ENCODE peak calls at places on chromosomes 11 and 22, in five cellular contexts. Z is brain microvascular endothelial cell; R is right atrium auricular region; D is heart left ventricle; N is naive thymus-derived CD4-positive, alpha-beta T cell. G is an unnamed sample.

GRCh38 chr22:17272511-17272991 is 53.3 kb upstream of the ADA2 start:
- DNase-seq in Z (no peak), R (no peak), D (no peak), N (no peak), G (no peak)

GRCh38 chr11:8828055-8828454 is 82.9 kb upstream of the AKIP1 start:
- DNase-seq in Z (no peak), R (no peak), D (no peak), N (no peak), G (no peak)

GRCh38 chr22:48104786-48105185 is 1342.3 kb downstream of the TBC1D22A start:
- DNase-seq in Z (no peak), R (peak), D (no peak), N (no peak), G (no peak)

GRCh38 chr11:57425565-57426438 is 1.1 kb downstream of the SLC43A3 start:
- DNase-seq in Z (no peak), R (peak), D (peak), N (no peak), G (no peak)

GRCh38 chr22:49530671-49531532 is 296.8 kb downstream of the BRD1 start:
- DNase-seq in Z (no peak), R (no peak), D (peak), N (no peak), G (no peak)

GRCh38 chr11:35893796-35894475 is 49.9 kb upstream of the LDLRAD3 start:
- DNase-seq in Z (no peak), R (no peak), D (no peak), N (no peak), G (no peak)

GRCh38 chr11:43632171-43632570 is 48.4 kb upstream of the HSD17B12 start:
- DNase-seq in Z (no peak), R (no peak), D (no peak), N (no peak), G (no peak)

GRCh38 chr22:43118024-43118849 is 7.7 kb downstream of the BIK start:
- DNase-seq in Z (no peak), R (no peak), D (no peak), N (no peak), G (no peak)

GRCh38 chr11:48141475-48142100 is 75.0 kb upstream of the OR4B1 start:
- DNase-seq in Z (no peak), R (no peak), D (no peak), N (no peak), G (no peak)

GRCh38 chr22:26848244-26848920 is 191.0 kb downstream of the MIAT start:
- DNase-seq in Z (peak), R (peak), D (no peak), N (no peak), G (peak)

GRCh38 chr11:88208742-88209141 is 33.5 kb upstream of the RAB38 start:
- DNase-seq in Z (no peak), R (no peak), D (no peak), N (no peak), G (no peak)

GRCh38 chr11:13343067-13343466 is 65.5 kb downstream of the BMAL1 start:
- DNase-seq in Z (no peak), R (no peak), D (no peak), N (no peak), G (no peak)

GRCh38 chr11:128585498-128586238 is 1.7 kb downstream of the ETS1 start:
- DNase-seq in Z (no peak), R (no peak), D (no peak), N (no peak), G (no peak)

GRCh38 chr22:23743303-23743705 is 7.6 kb downstream of the ZNF70 start:
- DNase-seq in Z (no peak), R (no peak), D (no peak), N (no peak), G (no peak)

GRCh38 chr11:995752-996420 is 40.6 kb downstream of the MUC6 start:
- DNase-seq in Z (no peak), R (no peak), D (no peak), N (no peak), G (no peak)

DNA sequence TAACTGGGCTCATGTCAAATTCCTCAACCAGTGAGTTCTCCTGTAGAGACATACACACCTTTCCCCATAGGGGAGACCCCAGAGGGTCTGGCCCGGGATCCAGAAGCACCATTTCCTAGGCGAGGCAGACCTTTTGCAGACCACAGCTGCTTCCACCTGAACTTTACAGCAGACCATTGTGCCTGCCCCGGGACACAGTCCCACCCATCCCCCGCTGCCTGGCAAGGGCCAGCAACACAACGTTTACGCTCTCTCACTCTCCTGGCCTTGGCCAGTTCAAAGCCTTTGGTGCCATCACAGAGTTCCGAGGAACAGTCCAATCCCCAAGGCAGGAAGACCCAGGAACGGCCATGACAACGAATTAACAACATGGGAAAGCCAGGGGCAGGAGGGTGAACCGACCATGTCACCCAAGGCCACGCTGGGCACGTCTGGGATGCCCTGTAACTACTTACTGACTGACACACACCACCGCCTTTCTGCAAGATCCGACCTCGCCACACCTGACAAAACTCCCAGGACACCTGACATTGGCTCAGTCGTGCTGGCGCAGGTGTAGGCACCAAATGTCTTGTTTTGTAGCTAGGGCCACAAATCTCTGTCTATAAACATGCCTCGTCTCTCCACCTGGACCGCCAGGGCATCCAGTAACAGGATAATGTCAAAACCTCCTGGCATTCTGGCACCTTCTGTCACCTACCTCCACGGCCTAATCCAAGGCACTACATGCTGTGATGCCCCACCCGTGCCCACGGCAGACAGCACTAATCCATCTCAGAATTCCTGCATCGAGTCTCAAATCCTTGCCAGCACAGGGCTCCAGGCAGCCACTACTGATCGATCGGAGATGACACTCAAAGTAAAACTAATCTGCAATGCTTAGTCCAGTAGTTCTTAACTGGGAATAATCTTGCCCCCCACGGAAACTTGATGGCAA is 51.3 kb downstream of the MYH9 start:
- DNase-seq in Z (no peak), R (no peak), D (no peak), N (no peak), G (no peak)
- H3K27ac ChIP-seq in Z (peak), R (peak), D (peak), N (peak), G (peak)

DNA sequence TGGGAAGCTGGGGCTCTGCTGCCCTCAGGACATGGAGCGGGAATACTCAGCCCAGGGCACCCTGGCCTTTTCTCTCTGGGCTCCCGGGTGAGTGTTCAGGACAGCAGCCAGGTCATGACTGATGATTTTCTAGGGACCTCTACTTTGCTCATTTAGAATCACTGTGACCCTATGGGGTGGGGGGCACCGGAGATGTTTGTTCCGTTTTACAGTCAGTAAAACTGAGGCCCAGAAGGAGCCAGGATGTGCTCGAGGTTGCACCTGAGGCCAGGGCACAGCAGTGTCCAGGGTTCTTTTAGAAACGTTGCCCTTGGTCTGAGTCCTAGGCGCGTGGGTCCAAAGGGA is 48.1 kb downstream of the SMIM38 start:
- DNase-seq in Z (no peak), R (no peak), D (no peak), N (no peak), G (no peak)
- H3K27ac ChIP-seq in Z (no peak), R (no peak), D (no peak), N (no peak), G (no peak)

GRCh38 chr11:113147249-113147648 is 167.1 kb upstream of the TTC12 start:
- DNase-seq in Z (no peak), R (no peak), D (no peak), N (no peak), G (no peak)
- H3K27ac ChIP-seq in Z (no peak), R (no peak), D (no peak), N (no peak), G (no peak)

GRCh38 chr11:7595016-7595869 is 78.1 kb downstream of the CYB5R2 start:
- DNase-seq in Z (no peak), R (no peak), D (no peak), N (no peak), G (no peak)
- H3K27ac ChIP-seq in Z (no peak), R (no peak), D (no peak), N (no peak), G (peak)

DNA sequence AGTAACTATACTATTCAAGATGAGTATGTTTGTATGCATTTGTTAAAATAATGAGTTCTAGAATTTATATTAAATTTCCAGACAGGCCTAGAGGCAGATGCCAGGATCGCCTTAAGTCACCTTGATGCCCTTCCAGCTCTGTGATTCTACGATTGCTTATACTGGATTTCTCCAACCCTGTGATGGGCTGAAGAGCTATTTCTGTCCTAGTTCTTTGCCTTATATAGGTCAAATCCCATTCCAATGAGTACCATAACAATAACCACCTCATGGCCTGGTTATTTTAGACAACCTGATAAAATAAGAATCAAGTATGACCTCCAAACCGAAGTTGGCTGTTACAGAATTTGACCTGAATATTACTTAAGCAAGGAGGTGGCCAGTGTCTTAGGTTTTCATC is 79.8 kb upstream of the BLID start:
- DNase-seq in Z (no peak), R (no peak), D (no peak), N (no peak), G (no peak)
- H3K27ac ChIP-seq in Z (peak), R (peak), D (no peak), N (no peak), G (no peak)

G was measured in vagina.